ENCODE peak calls at places on chromosome 1, in four cellular contexts. I is transverse colon, B is breast epithelium, J is esophagus muscularis mucosa. F is an unnamed sample.

GRCh38 chr1:84156210-84156621 is 12.1 kb downstream of the PRKACB start:
- DNase-seq in J (no peak), B (no peak), I (no peak), F (peak; percentile 16)

GRCh38 chr1:6358144-6358624 is 35.4 kb downstream of the ACOT7 start:
- DNase-seq in I (no peak), B (no peak), J (no peak), F (no peak)

GRCh38 chr1:66764994-66765578 is 12.8 kb downstream of the DYNLT5 start:
- DNase-seq in B (no peak), J (no peak), I (peak; percentile 30), F (no peak)

GRCh38 chr1:44924835-44925464 is 61.4 kb downstream of the EIF2B3 start:
- DNase-seq in B (no peak), I (no peak), J (no peak), F (peak; percentile 44)

GRCh38 chr1:113401728-113402127 is 11.4 kb downstream of the MAGI3 start:
- DNase-seq in J (no peak), B (no peak), I (no peak), F (no peak)

GRCh38 chr1:206479164-206480125 is 9.2 kb downstream of the IKBKE start:
- DNase-seq in B (no peak), I (peak; percentile 70), J (no peak), F (peak; percentile 54)

GRCh38 chr1:35539824-35540261 is 17.4 kb downstream of the KIAA0319L start:
- DNase-seq in B (no peak), J (no peak), I (no peak), F (peak; percentile 91)

GRCh38 chr1:153612755-153613331 is at the start of gene S100A16:
- DNase-seq in B (peak; percentile 82), I (peak; percentile 91), J (no peak), F (peak; percentile 89)

GRCh38 chr1:245814651-245815050 is 659.9 kb downstream of the KIF26B start:
- DNase-seq in J (no peak), B (no peak), I (no peak), F (no peak)

GRCh38 chr1:198788561-198789064 is 149.8 kb downstream of the PTPRC start:
- DNase-seq in I (no peak), J (no peak), B (no peak), F (no peak)

GRCh38 chr1:155950829-155951228 is 9.4 kb downstream of the RXFP4 start:
- DNase-seq in J (no peak), B (no peak), I (no peak), F (no peak)

GRCh38 chr1:82079607-82080006 is 278.9 kb downstream of the ADGRL2 start:
- DNase-seq in B (no peak), I (no peak), J (no peak), F (no peak)

GRCh38 chr1:185581020-185581419 is 153.2 kb upstream of the HMCN1 start:
- DNase-seq in J (no peak), I (no peak), B (no peak), F (no peak)

GRCh38 chr1:82446251-82446650 is 645.5 kb downstream of the ADGRL2 start:
- DNase-seq in J (no peak), B (no peak), I (no peak), F (no peak)

GRCh38 chr1:114718661-114719423 is 2.3 kb upstream of the NRAS start:
- DNase-seq in I (no peak), J (no peak), B (no peak), F (peak; percentile 39)

GRCh38 chr1:154998201-154998780 is 4.3 kb upstream of the ZBTB7B start:
- DNase-seq in I (no peak), J (no peak), B (no peak), F (no peak)

GRCh38 chr1:61746768-61747167 is 4.5 kb downstream of the PATJ start:
- DNase-seq in J (no peak), I (no peak), B (no peak), F (no peak)

GRCh38 chr1:90724361-90724760 is 7.3 kb upstream of the BARHL2 start:
- DNase-seq in I (no peak), J (peak; percentile 78), B (no peak), F (no peak)
- H3K9me3 ChIP-seq in I (no peaks in the 10 kb centered on the region), J (no peaks in the 10 kb centered on the region), B (no peaks in the 10 kb centered on the region), F (no peaks in the 10 kb centered on the region)

GRCh38 chr1:21265644-21266043 is 24.6 kb downstream of the ECE1 start:
- DNase-seq in J (no peak), B (no peak), I (no peak), F (no peak)
- H3K36me3 ChIP-seq in J (peaks cover 40% of the 10 kb centered on the region), B (no peaks in the 10 kb centered on the region), I (no peaks in the 10 kb centered on the region), F (no peaks in the 10 kb centered on the region)

GRCh38 chr1:224932607-224933249 is 3.3 kb downstream of the DNAH14 start:
- DNase-seq in I (no peak), B (no peak), J (no peak), F (no peak)
- H3K9me3 ChIP-seq in I (peaks cover 30% of the 10 kb centered on the region), B (peaks cover 4% of the 10 kb centered on the region), J (peaks cover 8% of the 10 kb centered on the region), F (peaks cover 46% of the 10 kb centered on the region)

GRCh38 chr1:42753070-42753469 is 13.0 kb upstream of the CLDN19 start:
- DNase-seq in B (no peak), I (no peak), J (no peak), F (no peak)

GRCh38 chr1:42757892-42758275 is 8.9 kb downstream of the P3H1 start:
- DNase-seq in I (no peak), J (no peak), B (no peak), F (no peak)

GRCh38 chr1:42758641-42759040 is 8.2 kb downstream of the P3H1 start:
- DNase-seq in I (no peak), B (no peak), J (no peak), F (no peak)

GRCh38 chr1:42759114-42759513 is 7.7 kb downstream of the P3H1 start:
- DNase-seq in B (no peak), I (no peak), J (no peak), F (no peak)

DNA sequence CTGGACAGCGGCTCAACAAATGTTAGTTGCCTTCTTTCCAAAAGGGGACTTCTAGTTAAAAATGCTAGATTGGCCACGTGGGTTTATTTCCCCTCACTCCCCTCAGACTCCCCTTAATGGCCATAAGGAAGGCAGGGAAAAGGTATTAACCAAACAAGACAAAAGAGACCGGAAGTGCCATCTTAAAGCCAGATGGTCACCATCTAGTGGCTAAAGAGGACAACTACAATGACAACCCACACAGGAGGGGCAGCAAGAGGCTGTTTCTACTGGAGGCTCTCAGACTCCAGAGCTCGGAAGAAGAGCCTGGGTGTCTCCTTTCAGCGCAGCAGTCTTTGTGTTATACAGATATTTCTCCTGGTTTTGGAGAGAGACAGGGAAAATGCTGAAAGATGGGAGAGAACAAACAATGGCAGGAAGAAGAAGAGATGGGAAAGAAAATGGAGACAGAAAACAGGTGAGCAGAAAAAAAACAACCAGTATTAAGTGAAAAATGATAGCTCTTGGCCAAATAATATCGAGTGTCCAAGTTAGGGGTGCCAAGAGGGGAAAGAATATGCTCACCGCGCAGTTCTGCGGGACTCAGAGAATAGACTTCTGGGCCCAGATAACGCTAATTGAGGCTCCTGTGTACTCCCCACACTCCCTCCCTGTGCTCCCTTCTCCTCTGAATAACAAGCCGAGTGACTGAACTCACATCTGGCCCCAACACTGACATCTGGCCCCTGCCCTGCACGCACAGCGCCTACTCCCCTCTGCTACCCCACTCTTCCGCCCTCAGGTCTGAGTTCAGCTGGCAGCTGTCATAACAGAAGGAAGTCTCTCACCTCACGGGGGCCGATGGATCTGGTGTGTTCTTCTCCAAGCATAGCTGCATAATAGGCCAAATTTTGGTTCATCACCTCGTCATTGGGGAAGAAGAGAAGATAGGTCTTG is 9.6 kb downstream of the P3H1 start:
- DNase-seq in J (no peak), I (no peak), B (no peak), F (no peak)
- H3K36me3 ChIP-seq in J (peaks cover 88% of the 10 kb centered on the region), I (peaks cover 26% of the 10 kb centered on the region), B (peaks cover 2% of the 10 kb centered on the region), F (peaks cover 76% of the 10 kb centered on the region)

GRCh38 chr1:248697907-248698306 is 4.7 kb downstream of the OR14I1 start:
- DNase-seq in I (no peak), B (no peak), J (no peak), F (no peak)
- H3K9me3 ChIP-seq in I (no peaks in the 10 kb centered on the region), B (no peaks in the 10 kb centered on the region), J (no peaks in the 10 kb centered on the region), F (no peaks in the 10 kb centered on the region)

DNA sequence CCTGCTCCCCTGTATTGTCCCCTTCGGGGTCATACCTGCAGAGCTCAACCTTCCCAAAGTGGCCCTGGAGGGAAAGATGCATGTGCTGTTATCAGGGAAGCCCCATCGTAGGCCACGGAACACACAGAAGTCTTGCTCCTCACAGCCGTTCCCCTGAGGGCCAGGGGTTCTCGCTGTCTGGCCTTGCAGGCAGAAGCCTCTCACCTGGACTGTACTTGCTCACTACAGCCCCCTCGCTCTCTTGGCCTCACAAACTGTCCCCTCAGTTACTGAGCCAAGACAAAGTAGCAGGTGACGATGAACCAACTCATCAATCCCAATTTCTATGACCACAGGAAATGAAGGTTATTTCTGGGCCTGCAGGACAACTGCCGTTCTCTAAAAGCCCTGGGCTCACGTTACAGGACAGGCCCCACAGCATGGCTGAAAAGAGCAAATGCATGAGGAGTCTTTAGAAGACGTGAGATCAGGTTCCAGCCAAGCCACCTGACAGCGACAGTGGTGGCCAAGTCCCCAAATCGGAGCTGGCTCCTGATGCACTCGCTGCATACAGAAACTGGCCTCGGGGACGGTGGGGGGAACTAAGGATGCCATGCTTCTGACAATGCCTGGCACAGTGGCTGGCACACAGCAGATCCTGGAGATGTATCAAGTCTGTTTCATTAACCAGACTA is 95.0 kb downstream of the RAVER2 start:
- DNase-seq in B (no peak), J (peak; percentile 50), I (no peak), F (no peak)
- H3K36me3 ChIP-seq in B (no peaks in the 10 kb centered on the region), J (peaks cover 84% of the 10 kb centered on the region), I (peaks cover 76% of the 10 kb centered on the region), F (peaks cover 48% of the 10 kb centered on the region)

GRCh38 chr1:4152266-4152665 is 252.2 kb upstream of the C1orf174 start:
- DNase-seq in B (no peak), I (no peak), J (no peak), F (no peak)
- H3K9me3 ChIP-seq in B (no peaks in the 10 kb centered on the region), I (no peaks in the 10 kb centered on the region), J (no peaks in the 10 kb centered on the region), F (no peaks in the 10 kb centered on the region)

GRCh38 chr1:93576346-93576745 is 105.3 kb downstream of the BCAR3 start:
- DNase-seq in I (no peak), B (no peak), J (peak; percentile 72), F (no peak)

GRCh38 chr1:93574991-93575390 is 106.6 kb downstream of the BCAR3 start:
- DNase-seq in I (no peak), J (peak; percentile 47), B (no peak), F (no peak)

GRCh38 chr1:93573940-93574469 is 107.6 kb downstream of the BCAR3 start:
- DNase-seq in I (no peak), J (no peak), B (no peak), F (no peak)

GRCh38 chr1:93574511-93574910 is 107.1 kb downstream of the BCAR3 start:
- DNase-seq in J (peak; percentile 64), B (no peak), I (no peak), F (no peak)

GRCh38 chr1:93575586-93576271 is 105.9 kb downstream of the BCAR3 start:
- DNase-seq in B (no peak), J (peak; percentile 90), I (no peak), F (no peak)
- H3K36me3 ChIP-seq in B (no peaks in the 10 kb centered on the region), J (peaks cover 44% of the 10 kb centered on the region), I (peaks cover 23% of the 10 kb centered on the region), F (peaks cover 38% of the 10 kb centered on the region)

GRCh38 chr1:22303816-22304215 is 147.8 kb upstream of the ZBTB40 start:
- DNase-seq in J (no peak), I (no peak), B (no peak), F (no peak)
- H3K9me3 ChIP-seq in J (peaks cover 13% of the 10 kb centered on the region), I (peaks cover 12% of the 10 kb centered on the region), B (no peaks in the 10 kb centered on the region), F (peaks cover 10% of the 10 kb centered on the region)

GRCh38 chr1:20499105-20499504 is 8.8 kb downstream of the MUL1 start:
- DNase-seq in I (no peak), J (no peak), B (no peak), F (no peak)

GRCh38 chr1:20496241-20496661 is 10.2 kb upstream of the CAMK2N1 start:
- DNase-seq in B (no peak), I (no peak), J (no peak), F (no peak)

GRCh38 chr1:20498116-20498515 is 9.8 kb downstream of the MUL1 start:
- DNase-seq in B (no peak), I (no peak), J (no peak), F (no peak)

GRCh38 chr1:20500716-20501115 is 7.2 kb downstream of the MUL1 start:
- DNase-seq in J (no peak), I (no peak), B (no peak), F (no peak)

GRCh38 chr1:20499718-20500117 is 8.2 kb downstream of the MUL1 start:
- DNase-seq in I (no peak), J (no peak), B (no peak), F (no peak)
- H3K36me3 ChIP-seq in I (peaks cover 43% of the 10 kb centered on the region), J (peaks cover 70% of the 10 kb centered on the region), B (peaks cover 9% of the 10 kb centered on the region), F (peaks cover 47% of the 10 kb centered on the region)